ENCODE peak calls at places on chromosome 11, in four cellular contexts. E, J, A and V are unnamed samples. For H3K36me3, the result is how much of the 10 kb centered on the place peaks cover.

GRCh38 chr11:117901601-117902000 is 25.1 kb upstream of the FXYD6 start:
- DNase-seq in E (peak), J (no peak), A (no peak), V (no peak)

GRCh38 chr11:69485337-69486041 is 4.0 kb downstream of the LINC01488 start:
- DNase-seq in E (no peak), J (peak), A (no peak), V (peak)

GRCh38 chr11:70526116-70527045 is 128.1 kb downstream of the CTTN start:
- DNase-seq in E (peak), J (peak), A (no peak), V (peak)

GRCh38 chr11:128532571-128533091 is 54.7 kb downstream of the ETS1 start:
- DNase-seq in E (no peak), J (no peak), A (peak), V (no peak)

GRCh38 chr11:66976048-66976467 is 954 bp downstream of the C11orf86 start:
- DNase-seq in E (no peak), J (no peak), A (peak), V (no peak)

GRCh38 chr11:95505927-95506426 is 275.0 kb upstream of the SESN3 start:
- DNase-seq in E (no peak), J (no peak), A (no peak), V (no peak)

GRCh38 chr11:88384678-88385015 is 47.1 kb upstream of the CTSC start:
- DNase-seq in E (no peak), J (no peak), A (no peak), V (no peak)

GRCh38 chr11:111378185-111378772 is 796 bp downstream of the POU2AF1 start:
- DNase-seq in E (no peak), J (no peak), A (no peak), V (no peak)

DNA sequence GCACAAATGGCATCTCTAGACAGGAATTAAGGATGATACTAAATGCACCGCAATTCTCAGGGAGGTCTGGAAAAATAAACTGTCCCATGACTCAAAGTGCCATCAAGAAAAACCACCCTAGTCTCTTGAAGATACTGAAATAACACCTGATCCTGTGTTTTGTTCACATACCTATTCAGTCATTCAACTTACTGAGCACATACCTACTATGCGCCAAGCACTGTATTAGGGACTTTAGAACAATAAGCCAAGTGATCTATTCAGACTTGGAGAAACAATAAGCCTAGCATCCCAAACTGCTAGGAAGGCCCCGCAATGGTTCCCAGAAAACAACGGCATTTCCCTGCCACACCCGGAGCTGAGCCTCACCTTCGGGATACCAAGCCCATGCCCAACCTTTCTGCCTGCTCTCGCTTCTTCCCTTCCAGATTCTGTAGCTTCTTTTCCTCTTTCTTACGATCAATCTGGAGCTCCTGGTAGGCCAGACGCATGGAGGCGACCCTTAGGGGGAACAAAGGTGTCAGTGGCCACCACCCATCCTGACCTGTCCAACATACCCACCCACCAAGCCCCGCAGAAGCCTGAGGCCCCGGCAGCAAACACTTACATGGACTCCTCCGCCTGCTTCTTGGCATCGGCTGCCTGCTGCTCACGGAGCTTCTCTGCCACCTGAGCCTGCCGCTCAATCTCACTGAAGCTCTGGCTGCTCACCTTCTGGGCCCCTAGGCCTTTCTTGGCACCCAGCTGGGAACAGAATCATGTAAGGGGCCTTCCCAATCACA is 5.4 kb downstream of the ARFGAP2 start:
- DNase-seq in E (no peak), J (no peak), A (no peak), V (no peak)
- H3K36me3 ChIP-seq in E (under half), J (half or more), A (half or more), V (half or more)

GRCh38 chr11:64763804-64764611 is 4.2 kb upstream of the PYGM start:
- DNase-seq in E (no peak), J (no peak), A (no peak), V (peak)

GRCh38 chr11:64766881-64767280 is 7.1 kb upstream of the PYGM start:
- DNase-seq in E (no peak), J (no peak), A (no peak), V (peak)

GRCh38 chr11:64765841-64766682 is 6.3 kb upstream of the PYGM start:
- DNase-seq in E (no peak), J (no peak), A (no peak), V (peak)

GRCh38 chr11:64764753-64765152 is 5.0 kb upstream of the PYGM start:
- DNase-seq in E (no peak), J (no peak), A (no peak), V (no peak)

GRCh38 chr11:64765291-64765803 is 5.6 kb upstream of the PYGM start:
- DNase-seq in E (no peak), J (no peak), A (no peak), V (peak)
- TF ChIP-seq CTCF in E (no peak), J (no peak), A (peak), V (no peak)

DNA sequence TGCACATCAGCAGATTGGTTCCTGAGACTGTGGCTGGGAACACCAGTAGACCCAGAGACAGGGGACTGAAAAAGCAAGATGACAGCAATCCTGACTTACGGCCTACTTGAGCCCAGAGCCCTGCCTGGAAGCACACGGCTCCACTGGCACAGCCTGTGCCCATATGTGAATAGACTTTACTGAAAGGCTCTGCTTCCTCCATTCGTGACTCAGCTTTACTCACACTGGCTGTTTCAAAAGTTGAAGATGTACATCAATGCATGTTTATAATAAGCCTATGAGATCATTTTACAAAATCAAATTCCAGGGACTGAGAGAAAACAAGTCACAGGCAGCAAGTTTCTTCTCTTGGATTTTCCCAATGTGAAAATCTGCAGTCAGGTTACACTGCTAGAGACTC is 134.7 kb upstream of the TEAD1 start:
- DNase-seq in E (no peak), J (no peak), A (no peak), V (no peak)
- H3K4me3 ChIP-seq in E (no peak), J (no peak), A (no peak), V (no peak)

DNA sequence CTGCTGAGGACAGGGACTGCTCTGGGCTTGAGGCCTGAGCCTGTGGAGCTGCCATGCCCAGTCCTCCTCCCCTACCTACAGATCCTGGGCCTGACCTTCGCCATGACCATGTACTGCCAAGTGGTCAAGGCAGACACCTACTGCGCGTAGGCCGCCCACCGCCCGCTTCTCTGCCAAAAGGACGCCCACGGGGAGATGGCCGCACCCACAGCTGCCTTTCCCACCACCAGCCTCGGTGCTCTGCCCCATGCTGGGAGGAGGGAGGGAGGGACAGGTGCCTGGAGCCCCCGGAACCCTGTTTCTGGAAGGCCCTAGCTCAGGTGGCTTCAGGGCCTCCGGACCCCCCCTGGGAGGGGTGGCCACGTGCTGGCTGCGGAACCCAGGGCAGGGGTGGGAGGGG is 23.8 kb downstream of the TSPAN4 start:
- DNase-seq in E (no peak), J (no peak), A (no peak), V (no peak)
- H3K36me3 ChIP-seq in E (under half), J (half or more), A (under half), V (under half)

DNA sequence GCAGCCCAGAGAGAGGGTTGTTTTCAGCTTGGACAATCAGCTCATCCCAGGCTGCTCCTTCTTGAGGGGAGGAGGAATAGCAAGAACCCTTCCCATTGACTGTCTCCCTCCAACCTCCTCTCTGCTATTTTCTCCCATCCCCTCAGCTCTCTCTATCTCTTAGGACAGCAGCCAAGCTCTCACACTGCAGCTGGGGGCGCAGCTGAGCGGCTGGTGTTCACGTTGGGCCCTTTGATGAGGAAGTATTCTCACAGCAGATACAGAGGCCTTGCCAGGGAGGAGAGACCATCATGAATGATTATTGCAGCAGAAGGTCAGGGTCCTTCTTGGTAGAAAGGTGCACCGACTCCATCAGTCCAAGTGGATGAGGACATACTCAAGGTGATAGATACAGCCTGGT is 26.5 kb upstream of the CADM1 start:
- DNase-seq in E (no peak), J (no peak), A (no peak), V (no peak)
- TF ChIP-seq CTCF in E (no peak), J (no peak), A (peak), V (no peak)

DNA sequence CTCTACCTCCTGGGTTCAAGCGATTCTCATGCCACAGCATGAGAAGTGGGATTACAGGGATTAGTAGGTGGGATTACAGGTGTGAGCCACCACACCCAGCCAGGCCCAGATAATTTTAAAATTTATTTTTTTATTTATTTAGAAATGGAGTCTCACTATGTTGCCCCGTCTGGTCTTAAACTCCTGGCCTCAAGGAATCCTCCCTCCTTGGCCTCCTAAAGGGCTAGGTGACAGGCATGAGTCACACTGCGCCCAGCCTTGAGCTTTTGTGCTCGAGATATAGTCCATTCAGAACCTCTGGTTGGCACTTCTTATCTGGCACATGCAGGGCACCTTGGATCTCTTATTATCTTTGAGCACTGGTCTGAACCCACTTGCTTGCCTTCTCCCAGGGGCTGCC is 1.5 kb upstream of the SLC3A2 start:
- DNase-seq in E (no peak), J (no peak), A (no peak), V (no peak)
- H3K4me3 ChIP-seq in E (no peak), J (no peak), A (no peak), V (no peak)

GRCh38 chr11:65714433-65714832 is 2.4 kb downstream of the KAT5 start:
- DNase-seq in E (no peak), J (no peak), A (no peak), V (no peak)
- H3K36me3 ChIP-seq in E (under half), J (half or more), A (under half), V (half or more)

GRCh38 chr11:47410404-47411264 is 2.2 kb downstream of the SLC39A13 start:
- DNase-seq in E (no peak), J (no peak), A (no peak), V (peak)

GRCh38 chr11:47414685-47415070 is 6.3 kb downstream of the SLC39A13 start:
- DNase-seq in E (no peak), J (no peak), A (no peak), V (peak)

GRCh38 chr11:47413908-47414684 is 5.7 kb downstream of the SLC39A13 start:
- DNase-seq in E (no peak), J (no peak), A (no peak), V (peak)

GRCh38 chr11:47413351-47413750 is 5.0 kb downstream of the SLC39A13 start:
- DNase-seq in E (no peak), J (no peak), A (no peak), V (peak)

GRCh38 chr11:47412152-47412746 is 3.9 kb downstream of the SLC39A13 start:
- DNase-seq in E (no peak), J (peak), A (no peak), V (peak)
- TF ChIP-seq CTCF in E (peak), J (peak), A (peak), V (peak)

DNA sequence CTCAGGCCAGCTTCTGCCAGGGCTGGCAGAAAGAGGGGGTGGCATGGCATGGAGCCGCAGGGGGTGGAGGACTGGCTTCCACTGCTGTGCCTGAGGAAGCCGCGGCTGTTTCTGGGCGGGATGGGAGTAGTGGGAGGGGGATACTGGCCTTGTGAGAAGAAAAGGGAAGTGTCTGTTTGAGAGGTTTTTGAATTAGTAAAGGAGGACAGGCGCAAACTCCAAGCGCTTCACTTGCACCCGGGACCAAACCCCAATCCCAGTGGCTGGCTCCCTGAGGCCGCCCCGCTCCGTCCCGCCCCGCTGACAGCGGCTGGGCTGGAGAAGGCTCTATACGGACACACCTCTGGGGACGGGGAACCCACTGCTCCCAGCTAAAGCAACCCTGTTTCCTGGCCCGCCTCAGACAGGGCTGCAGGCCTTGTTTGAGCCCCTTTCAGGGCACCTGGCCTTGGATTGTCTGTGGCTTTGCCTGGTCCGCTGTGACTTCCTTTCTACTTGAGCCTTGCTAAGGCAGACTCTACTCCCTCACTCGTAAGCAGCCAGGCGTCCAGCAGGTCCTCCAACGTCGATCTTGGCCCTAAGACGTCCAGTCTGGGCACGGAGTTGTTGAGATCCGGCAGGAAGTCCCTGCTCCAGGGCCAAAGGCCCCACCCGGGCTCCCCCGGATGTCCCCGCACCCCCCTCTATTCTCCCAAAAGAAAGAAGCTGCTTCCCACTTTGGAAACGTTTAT is 2.2 kb downstream of the APOA1 start:
- DNase-seq in E (no peak), J (no peak), A (no peak), V (no peak)
- H3K4me3 ChIP-seq in E (peak), J (peak), A (peak), V (peak)